ENCODE peak calls at places on chromosomes 1 and 21, in four cellular contexts. B, X, D and J are unnamed samples.

GRCh38 chr1:224333939-224334701 is 4.1 kb upstream of the NVL start:
- DNase-seq in B (peak; percentile 33), X (peak; percentile 40), D (no peak), J (no peak)

GRCh38 chr1:220300442-220301121 is 28.3 kb upstream of the RAB3GAP2 start:
- DNase-seq in B (no peak), X (peak; percentile 58), D (peak; percentile 48), J (peak; percentile 13)

GRCh38 chr1:187871177-187871576 is 1042.4 kb downstream of the PLA2G4A start:
- DNase-seq in B (no peak), X (no peak), D (peak; percentile 43), J (no peak)

GRCh38 chr1:248828845-248829244 is 3.1 kb upstream of the SH3BP5L start:
- DNase-seq in B (no peak), X (peak; percentile 85), D (peak; percentile 53), J (peak; percentile 95)

GRCh38 chr1:226975259-226975908 is 35.3 kb downstream of the COQ8A start:
- DNase-seq in B (no peak), X (no peak), D (no peak), J (no peak)

GRCh38 chr1:38990746-38991637 is at the start of gene AKIRIN1:
- DNase-seq in B (peak; percentile 84), X (peak; percentile 99), D (peak; percentile 99), J (peak; percentile 88)

GRCh38 chr1:3497521-3497920 is 43.1 kb downstream of the ARHGEF16 start:
- DNase-seq in B (no peak), X (no peak), D (no peak), J (no peak)

GRCh38 chr1:11729498-11730428 is 6.2 kb upstream of the AGTRAP start:
- DNase-seq in B (no peak), X (peak; percentile 55), D (no peak), J (peak; percentile 23)

GRCh38 chr1:57252597-57253306 is 171.1 kb downstream of the DAB1 start:
- DNase-seq in B (no peak), X (no peak), D (no peak), J (no peak)

GRCh38 chr1:163471766-163472165 is 150.0 kb downstream of the NUF2 start:
- DNase-seq in B (no peak), X (no peak), D (no peak), J (no peak)

GRCh38 chr1:233427907-233428306 is 100.4 kb downstream of the MAP3K21 start:
- DNase-seq in B (no peak), X (no peak), D (no peak), J (no peak)

GRCh38 chr1:119647228-119647733 is 785 bp downstream of the ZNF697 start:
- DNase-seq in B (no peak), X (peak; percentile 17), D (peak; percentile 51), J (no peak)

GRCh38 chr1:46288485-46289133 is 14.8 kb downstream of the LRRC41 start:
- DNase-seq in B (no peak), X (no peak), D (no peak), J (no peak)

GRCh38 chr1:102032534-102032933 is 35.8 kb upstream of the OLFM3 start:
- DNase-seq in B (no peak), X (no peak), D (no peak), J (no peak)

GRCh38 chr1:82466894-82467293 is 666.2 kb downstream of the ADGRL2 start:
- DNase-seq in B (no peak), X (no peak), D (no peak), J (no peak)

GRCh38 chr1:2520206-2520605 is 6.2 kb downstream of the PANK4 start:
- DNase-seq in B (no peak), X (no peak), D (no peak), J (no peak)

GRCh38 chr1:161182214-161182613 is 4.9 kb upstream of the B4GALT3 start:
- DNase-seq in B (peak; percentile 63), X (no peak), D (no peak), J (no peak)

GRCh38 chr21:38527737-38528136 is 29.5 kb upstream of the ERG start:
- DNase-seq in B (no peak), X (no peak), D (no peak), J (no peak)

GRCh38 chr21:38531142-38531541 is 32.9 kb upstream of the ERG start:
- DNase-seq in B (no peak), X (no peak), D (no peak), J (no peak)

GRCh38 chr21:38534591-38534990 is 36.3 kb upstream of the ERG start:
- DNase-seq in B (no peak), X (no peak), D (no peak), J (no peak)

GRCh38 chr21:38533887-38534286 is 35.6 kb upstream of the ERG start:
- DNase-seq in B (no peak), X (no peak), D (no peak), J (no peak)

DNA sequence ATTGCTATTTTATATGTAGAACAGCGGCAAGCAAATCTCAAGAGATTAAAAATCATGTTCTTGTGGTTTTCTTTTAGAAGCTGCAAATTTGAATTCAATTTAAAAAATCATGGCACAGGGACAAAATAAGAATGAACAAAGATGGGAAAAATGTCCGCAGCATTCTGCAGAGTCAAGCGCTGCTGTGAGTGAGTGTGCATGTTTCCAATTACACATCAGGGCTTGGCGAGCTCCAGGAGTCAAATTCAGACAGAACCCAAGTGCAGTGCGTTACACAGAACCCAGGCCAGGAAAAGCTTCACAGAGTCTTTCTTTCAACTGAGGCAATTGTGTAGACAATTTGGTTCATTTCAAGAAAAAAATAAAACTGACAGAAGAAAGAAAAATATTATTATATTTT is 33.3 kb upstream of the ERG start:
- DNase-seq in B (no peak), X (no peak), D (peak; percentile 41), J (no peak)
- H3K4me2 ChIP-seq in B (no peak overlapping the region), X (no peak overlapping the region), D (peak overlapping the region; percentile 27), J (no peak overlapping the region)

GRCh38 chr21:32137266-32137665 is 141.6 kb downstream of the MIS18A start:
- DNase-seq in B (peak; percentile 5), X (no peak), D (no peak), J (no peak)
- TF ChIP-seq NFIC in B (no peak), X (no peak), D (no peak), J (no peak)

GRCh38 chr1:221739018-221739676 is 2.7 kb downstream of the DUSP10 start:
- DNase-seq in B (no peak), X (no peak), D (no peak), J (no peak)
- H3K4me2 ChIP-seq in B (peak overlapping the region; percentile 88), X (no peak overlapping the region), D (no peak overlapping the region), J (no peak overlapping the region)

GRCh38 chr1:100134872-100135271 is 1.9 kb downstream of the TRMT13 start:
- DNase-seq in B (no peak), X (no peak), D (no peak), J (peak; percentile 13)
- TF ChIP-seq NFIC in B (no peak), X (no peak), D (no peak), J (no peak)

GRCh38 chr1:64405833-64406232 is 64.1 kb upstream of the CACHD1 start:
- DNase-seq in B (no peak), X (no peak), D (no peak), J (no peak)

GRCh38 chr1:64398937-64399336 is 71.0 kb upstream of the CACHD1 start:
- DNase-seq in B (no peak), X (no peak), D (no peak), J (no peak)

GRCh38 chr1:64404202-64404601 is 65.7 kb upstream of the CACHD1 start:
- DNase-seq in B (no peak), X (no peak), D (no peak), J (no peak)

GRCh38 chr1:64401285-64401684 is 68.6 kb upstream of the CACHD1 start:
- DNase-seq in B (no peak), X (no peak), D (no peak), J (no peak)

DNA sequence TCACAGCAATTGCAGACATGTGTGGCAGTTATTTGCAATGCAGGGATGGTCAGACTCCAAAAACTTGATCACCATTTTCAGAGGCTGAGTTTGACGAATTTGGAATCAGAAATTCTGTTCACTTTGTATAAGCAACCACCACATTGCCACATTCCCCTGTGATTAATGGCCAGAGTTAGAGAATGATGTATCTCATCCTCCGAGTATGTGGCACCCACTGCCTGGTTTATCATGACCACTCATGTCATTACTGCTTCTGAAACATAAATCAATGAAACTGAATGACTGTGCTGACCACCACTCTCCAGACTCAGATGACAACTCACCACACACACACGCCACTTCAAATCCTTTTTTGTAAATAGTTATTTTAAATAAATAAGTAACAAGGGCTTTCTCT is 66.6 kb upstream of the CACHD1 start:
- DNase-seq in B (no peak), X (no peak), D (no peak), J (no peak)
- H3K4me2 ChIP-seq in B (no peak overlapping the region), X (no peak overlapping the region), D (no peak overlapping the region), J (no peak overlapping the region)

DNA sequence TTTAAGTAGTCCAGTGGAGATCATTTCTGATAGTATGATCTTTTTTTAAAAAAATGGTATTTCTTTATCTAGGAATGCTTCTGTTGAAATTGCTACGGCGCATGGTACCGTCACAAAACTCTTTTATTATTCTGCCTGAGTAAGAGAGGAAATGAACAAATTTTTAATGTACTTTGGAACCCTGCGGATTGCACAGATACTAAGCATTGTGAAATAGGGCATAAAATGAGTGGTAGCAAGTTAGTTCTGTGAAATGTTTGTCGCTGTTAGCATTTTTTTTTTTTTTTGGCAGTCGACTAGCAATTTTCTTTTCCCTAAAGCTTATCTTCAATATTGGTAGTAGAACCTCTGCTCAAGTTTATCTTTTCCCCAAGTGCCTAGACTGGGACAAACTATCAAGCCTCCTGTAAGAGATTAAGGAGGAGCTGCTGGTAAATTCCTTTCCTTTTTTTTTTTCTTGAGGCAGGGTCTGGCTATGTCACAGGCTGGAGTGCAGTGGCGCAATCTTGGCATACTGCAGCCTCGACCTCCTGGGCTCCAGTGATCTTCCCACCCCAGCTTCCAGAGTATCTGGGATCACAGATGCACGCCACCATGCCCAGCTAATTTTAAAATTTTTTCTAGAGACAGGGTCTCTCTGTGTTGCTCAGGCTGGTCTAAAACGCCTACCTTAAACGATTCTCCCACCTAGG is 2.2 kb downstream of the ITSN1 start:
- DNase-seq in B (no peak), X (no peak), D (no peak), J (peak; percentile 79)
- TF ChIP-seq NFIC in B (no peak), X (no peak), D (no peak), J (no peak)

DNA sequence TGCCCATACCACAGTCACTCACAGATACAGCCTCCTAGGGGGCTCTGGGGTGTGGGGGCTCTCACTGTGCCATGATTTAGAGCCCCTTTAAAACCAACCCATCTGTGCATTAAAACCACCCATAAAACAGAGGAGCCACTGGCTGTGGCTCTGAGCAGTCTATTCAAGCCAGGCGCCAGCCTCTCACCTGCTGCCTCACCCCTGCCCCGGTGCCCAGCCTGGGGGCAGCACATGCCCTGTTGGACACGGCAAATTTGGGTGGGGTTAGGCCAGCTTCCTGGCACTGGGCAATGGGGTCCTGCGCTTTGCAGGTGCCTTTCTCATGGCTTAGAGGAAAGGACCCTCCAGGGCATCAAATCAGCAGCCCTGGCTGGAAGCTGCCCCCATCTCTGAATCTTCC is 73.1 kb downstream of the CASZ1 start:
- DNase-seq in B (no peak), X (no peak), D (no peak), J (no peak)
- H3K4me2 ChIP-seq in B (no peak overlapping the region), X (no peak overlapping the region), D (no peak overlapping the region), J (no peak overlapping the region)

GRCh38 chr1:9586147-9586766 is 2.5 kb upstream of the TMEM201 start:
- DNase-seq in B (no peak), X (no peak), D (no peak), J (no peak)
- TF ChIP-seq NFIC in B (no peak), X (no peak), D (no peak), J (no peak)

GRCh38 chr1:91831132-91831930 is 54.6 kb downstream of the TGFBR3 start:
- DNase-seq in B (no peak), X (no peak), D (no peak), J (no peak)
- H3K4me2 ChIP-seq in B (no peak overlapping the region), X (no peak overlapping the region), D (no peak overlapping the region), J (peak overlapping the region; percentile 92)